ENCODE peak calls at places on chromosomes 12 and 14, in six cellular contexts. One of them, this sample, is unnamed.

GRCh38 chr12:109878749-109879148 is 1.6 kb downstream of the GLTP start:
- DNase-seq in cardiac fibroblast: no peak
- DNase-seq in iris pigment epithelial cell: no peak
- DNase-seq in mesenchymal stem cell: no peak
- DNase-seq in LHCN-M2: no peak
- DNase-seq in HFFc6: no peak
- DNase-seq in this sample: no peak

GRCh38 chr12:124242529-124243065 is 52.3 kb upstream of the RFLNA start:
- DNase-seq in cardiac fibroblast: no peak
- DNase-seq in iris pigment epithelial cell: no peak
- DNase-seq in LHCN-M2: no peak
- DNase-seq in HFFc6: no peak
- DNase-seq in mesenchymal stem cell: no peak
- DNase-seq in this sample: no peak

GRCh38 chr12:11825278-11825677 is 175.8 kb downstream of the ETV6 start:
- DNase-seq in iris pigment epithelial cell: no peak
- DNase-seq in LHCN-M2: no peak
- DNase-seq in cardiac fibroblast: no peak
- DNase-seq in mesenchymal stem cell: no peak
- DNase-seq in HFFc6: no peak
- DNase-seq in this sample: no peak

GRCh38 chr12:26869908-26870459 is 37.0 kb upstream of the ITPR2 start:
- DNase-seq in HFFc6: no peak
- DNase-seq in LHCN-M2: no peak
- DNase-seq in mesenchymal stem cell: no peak
- DNase-seq in iris pigment epithelial cell: no peak
- DNase-seq in cardiac fibroblast: no peak
- DNase-seq in this sample: peak; percentile 60

GRCh38 chr12:32136404-32136803 is 29.8 kb downstream of the BICD1 start:
- DNase-seq in iris pigment epithelial cell: no peak
- DNase-seq in mesenchymal stem cell: no peak
- DNase-seq in cardiac fibroblast: no peak
- DNase-seq in LHCN-M2: no peak
- DNase-seq in HFFc6: no peak
- DNase-seq in this sample: peak; percentile 46

GRCh38 chr12:100348657-100349454 is 8.0 kb upstream of the SLC17A8 start:
- DNase-seq in mesenchymal stem cell: peak; percentile 41
- DNase-seq in HFFc6: peak; percentile 18
- DNase-seq in cardiac fibroblast: peak; percentile 57
- DNase-seq in LHCN-M2: peak; percentile 17
- DNase-seq in iris pigment epithelial cell: peak; percentile 42
- DNase-seq in this sample: no peak

GRCh38 chr12:49642370-49642802 is 19.0 kb downstream of the PRPF40B start:
- DNase-seq in HFFc6: no peak
- DNase-seq in mesenchymal stem cell: no peak
- DNase-seq in cardiac fibroblast: no peak
- DNase-seq in LHCN-M2: no peak
- DNase-seq in iris pigment epithelial cell: no peak
- DNase-seq in this sample: no peak

GRCh38 chr14:105059035-105059916 is 6.0 kb downstream of the GPR132 start:
- DNase-seq in HFFc6: no peak
- DNase-seq in mesenchymal stem cell: no peak
- DNase-seq in cardiac fibroblast: no peak
- DNase-seq in LHCN-M2: no peak
- DNase-seq in iris pigment epithelial cell: no peak
- DNase-seq in this sample: peak; percentile 72

GRCh38 chr14:67515386-67516079 is 17.6 kb upstream of the PLEKHH1 start:
- DNase-seq in iris pigment epithelial cell: no peak
- DNase-seq in cardiac fibroblast: no peak
- DNase-seq in LHCN-M2: no peak
- DNase-seq in mesenchymal stem cell: no peak
- DNase-seq in HFFc6: no peak
- DNase-seq in this sample: peak; percentile 75

GRCh38 chr12:73235387-73235786 is 963.2 kb downstream of the TRHDE start:
- DNase-seq in mesenchymal stem cell: no peak
- DNase-seq in cardiac fibroblast: no peak
- DNase-seq in iris pigment epithelial cell: no peak
- DNase-seq in LHCN-M2: no peak
- DNase-seq in HFFc6: no peak
- DNase-seq in this sample: no peak

GRCh38 chr12:123231931-123232330 is 1.0 kb downstream of the MPHOSPH9 start:
- DNase-seq in iris pigment epithelial cell: no peak
- DNase-seq in HFFc6: no peak
- DNase-seq in LHCN-M2: no peak
- DNase-seq in mesenchymal stem cell: no peak
- DNase-seq in cardiac fibroblast: no peak
- DNase-seq in this sample: peak; percentile 57

GRCh38 chr12:19539836-19540235 is 100.5 kb downstream of the AEBP2 start:
- DNase-seq in LHCN-M2: no peak
- DNase-seq in cardiac fibroblast: peak; percentile 74
- DNase-seq in HFFc6: no peak
- DNase-seq in iris pigment epithelial cell: peak; percentile 69
- DNase-seq in mesenchymal stem cell: peak; percentile 51
- DNase-seq in this sample: no peak

GRCh38 chr12:23098110-23099049 is 473.4 kb downstream of the ETNK1 start:
- DNase-seq in LHCN-M2: no peak
- DNase-seq in HFFc6: no peak
- DNase-seq in iris pigment epithelial cell: no peak
- DNase-seq in mesenchymal stem cell: no peak
- DNase-seq in cardiac fibroblast: peak; percentile 14
- DNase-seq in this sample: no peak

GRCh38 chr12:3523058-3523457 is 32.1 kb downstream of the PRMT8 start:
- DNase-seq in cardiac fibroblast: peak; percentile 56
- DNase-seq in iris pigment epithelial cell: no peak
- DNase-seq in HFFc6: no peak
- DNase-seq in LHCN-M2: peak; percentile 46
- DNase-seq in mesenchymal stem cell: no peak
- DNase-seq in this sample: no peak

GRCh38 chr12:43551971-43552559 is at the start of gene ADAMTS20:
- DNase-seq in mesenchymal stem cell: peak; percentile 34
- DNase-seq in iris pigment epithelial cell: peak; percentile 14
- DNase-seq in cardiac fibroblast: no peak
- DNase-seq in HFFc6: no peak
- DNase-seq in LHCN-M2: peak; percentile 31
- DNase-seq in this sample: peak; percentile 98

GRCh38 chr14:31232081-31232480 is 24.5 kb upstream of the HECTD1 start:
- DNase-seq in LHCN-M2: no peak
- DNase-seq in iris pigment epithelial cell: no peak
- DNase-seq in cardiac fibroblast: no peak
- DNase-seq in HFFc6: no peak
- DNase-seq in mesenchymal stem cell: no peak
- DNase-seq in this sample: no peak

GRCh38 chr12:112427760-112428159 is 9.0 kb downstream of the PTPN11 start:
- DNase-seq in HFFc6: no peak
- DNase-seq in LHCN-M2: no peak
- DNase-seq in mesenchymal stem cell: no peak
- DNase-seq in iris pigment epithelial cell: no peak
- DNase-seq in cardiac fibroblast: no peak
- DNase-seq in this sample: no peak

GRCh38 chr12:131482686-131483085 is 228.2 kb upstream of the SFSWAP start:
- DNase-seq in cardiac fibroblast: no peak
- DNase-seq in LHCN-M2: no peak
- DNase-seq in mesenchymal stem cell: no peak
- DNase-seq in iris pigment epithelial cell: no peak
- DNase-seq in HFFc6: no peak
- DNase-seq in this sample: peak; percentile 23

GRCh38 chr12:46872135-46872534 is 46.3 kb upstream of the SLC38A4 start:
- DNase-seq in iris pigment epithelial cell: no peak
- DNase-seq in mesenchymal stem cell: no peak
- DNase-seq in LHCN-M2: no peak
- DNase-seq in cardiac fibroblast: no peak
- DNase-seq in HFFc6: no peak
- DNase-seq in this sample: no peak

GRCh38 chr12:75954749-75955148 is 76.8 kb downstream of the PHLDA1 start:
- DNase-seq in iris pigment epithelial cell: no peak
- DNase-seq in mesenchymal stem cell: no peak
- DNase-seq in HFFc6: no peak
- DNase-seq in cardiac fibroblast: no peak
- DNase-seq in LHCN-M2: no peak
- DNase-seq in this sample: no peak

GRCh38 chr14:32925439-32925838 is 13.2 kb upstream of the NPAS3 start:
- DNase-seq in mesenchymal stem cell: no peak
- DNase-seq in cardiac fibroblast: peak; percentile 17
- DNase-seq in iris pigment epithelial cell: no peak
- DNase-seq in HFFc6: no peak
- DNase-seq in LHCN-M2: no peak
- DNase-seq in this sample: no peak

GRCh38 chr12:4978737-4979136 is 64.9 kb upstream of the KCNA5 start:
- DNase-seq in mesenchymal stem cell: no peak
- DNase-seq in HFFc6: no peak
- DNase-seq in iris pigment epithelial cell: no peak
- DNase-seq in LHCN-M2: peak; percentile 49
- DNase-seq in cardiac fibroblast: no peak
- DNase-seq in this sample: no peak

GRCh38 chr12:90174198-90174510 is 465.5 kb upstream of the ATP2B1 start:
- DNase-seq in LHCN-M2: peak; percentile 67
- DNase-seq in mesenchymal stem cell: peak; percentile 16
- DNase-seq in HFFc6: no peak
- DNase-seq in iris pigment epithelial cell: peak; percentile 11
- DNase-seq in cardiac fibroblast: peak; percentile 8
- DNase-seq in this sample: no peak

GRCh38 chr14:99552572-99553216 is 51.3 kb downstream of the CCDC85C start:
- DNase-seq in HFFc6: no peak
- DNase-seq in LHCN-M2: no peak
- DNase-seq in mesenchymal stem cell: no peak
- DNase-seq in iris pigment epithelial cell: no peak
- DNase-seq in cardiac fibroblast: no peak
- DNase-seq in this sample: no peak

GRCh38 chr12:130971871-130972588 is 18.3 kb downstream of the ADGRD1 start:
- DNase-seq in cardiac fibroblast: no peak
- DNase-seq in mesenchymal stem cell: no peak
- DNase-seq in HFFc6: no peak
- DNase-seq in iris pigment epithelial cell: peak; percentile 20
- DNase-seq in LHCN-M2: no peak
- DNase-seq in this sample: peak; percentile 38

GRCh38 chr12:124683330-124683662 is 115.9 kb upstream of the NCOR2 start:
- DNase-seq in iris pigment epithelial cell: peak; percentile 52
- DNase-seq in HFFc6: no peak
- DNase-seq in mesenchymal stem cell: no peak
- DNase-seq in LHCN-M2: no peak
- DNase-seq in cardiac fibroblast: no peak
- DNase-seq in this sample: peak; percentile 86

GRCh38 chr12:120801146-120801545 is 75.5 kb downstream of the ACADS start:
- DNase-seq in mesenchymal stem cell: no peak
- DNase-seq in iris pigment epithelial cell: no peak
- DNase-seq in HFFc6: no peak
- DNase-seq in cardiac fibroblast: no peak
- DNase-seq in LHCN-M2: no peak
- DNase-seq in this sample: no peak

GRCh38 chr14:104680056-104680805 is 9.2 kb upstream of the INF2 start:
- DNase-seq in LHCN-M2: peak; percentile 80
- DNase-seq in cardiac fibroblast: peak; percentile 82
- DNase-seq in iris pigment epithelial cell: peak; percentile 87
- DNase-seq in mesenchymal stem cell: peak; percentile 87
- DNase-seq in HFFc6: peak; percentile 72
- DNase-seq in this sample: peak; percentile 78

GRCh38 chr12:20445693-20446092 is 77.4 kb downstream of the PDE3A start:
- DNase-seq in HFFc6: no peak
- DNase-seq in mesenchymal stem cell: peak; percentile 42
- DNase-seq in cardiac fibroblast: peak; percentile 79
- DNase-seq in iris pigment epithelial cell: peak; percentile 45
- DNase-seq in LHCN-M2: no peak
- DNase-seq in this sample: no peak

GRCh38 chr14:75562048-75562447 is 16.4 kb upstream of the FLVCR2 start:
- DNase-seq in LHCN-M2: no peak
- DNase-seq in mesenchymal stem cell: peak; percentile 22
- DNase-seq in iris pigment epithelial cell: no peak
- DNase-seq in cardiac fibroblast: peak; percentile 20
- DNase-seq in HFFc6: no peak
- DNase-seq in this sample: no peak

GRCh38 chr12:50276912-50277671 is 6.2 kb downstream of the LIMA1 start:
- DNase-seq in LHCN-M2: no peak
- DNase-seq in iris pigment epithelial cell: no peak
- DNase-seq in mesenchymal stem cell: no peak
- DNase-seq in cardiac fibroblast: no peak
- DNase-seq in HFFc6: peak; percentile 46
- DNase-seq in this sample: no peak

GRCh38 chr12:80059875-80060274 is 39.5 kb upstream of the OTOGL start:
- DNase-seq in mesenchymal stem cell: no peak
- DNase-seq in cardiac fibroblast: no peak
- DNase-seq in LHCN-M2: no peak
- DNase-seq in iris pigment epithelial cell: no peak
- DNase-seq in HFFc6: no peak
- DNase-seq in this sample: no peak